ENCODE peak calls at places on chromosome 7, in seven cellular contexts. E is body of pancreas, N is H1, H is lower lobe of right lung, M is GM23248, I is spleen, T is fibroblast of lung. G is an unnamed sample.
A peak's percentile ranks its signal among the peaks of the same experiment; 100 is the strongest.

GRCh38 chr7:70694909-70695803 is 436.8 kb upstream of the GALNT17 start:
- DNase-seq in H (no peak), T (peak; percentile 43), I (no peak), M (peak; percentile 59), E (no peak), N (no peak), G (no peak)

GRCh38 chr7:93575555-93576397 is 1.3 kb upstream of the CALCR start:
- DNase-seq in E (no peak), H (no peak), T (no peak), N (no peak), M (no peak), I (no peak), G (peak; percentile 31)

GRCh38 chr7:123615344-123615743 is 13.7 kb downstream of the ASB15 start:
- DNase-seq in E (no peak), M (peak; percentile 64), N (no peak), H (no peak), I (no peak), T (peak; percentile 54), G (peak; percentile 90)

GRCh38 chr7:240887-241421 is 48.6 kb downstream of the FAM20C start:
- DNase-seq in I (no peak), N (no peak), T (no peak), E (no peak), M (no peak), H (no peak), G (no peak)

GRCh38 chr7:107815254-107815882 is 12.3 kb upstream of the SLC26A3 start:
- DNase-seq in E (no peak), N (no peak), M (peak; percentile 1), H (no peak), T (no peak), I (no peak), G (no peak)

GRCh38 chr7:120966961-120967360 is 16.4 kb downstream of the ING3 start:
- DNase-seq in I (no peak), H (no peak), M (no peak), E (no peak), N (no peak), T (no peak), G (no peak)

GRCh38 chr7:139913006-139913405 is 83.9 kb downstream of the TBXAS1 start:
- DNase-seq in I (no peak), T (no peak), E (no peak), H (no peak), M (peak; percentile 17), N (no peak), G (no peak)

GRCh38 chr7:24668922-24669635 is 88.2 kb downstream of the GSDME start:
- DNase-seq in E (no peak), N (no peak), M (peak; percentile 30), H (no peak), T (peak; percentile 21), I (no peak), G (no peak)

GRCh38 chr7:119842786-119843185 is 430.2 kb upstream of the KCND2 start:
- DNase-seq in T (no peak), M (no peak), E (no peak), I (no peak), N (peak; percentile 1), H (no peak), G (no peak)

GRCh38 chr7:27156508-27156898 is at the start of gene HOXA7:
- DNase-seq in M (peak; percentile 91), E (peak; percentile 2), N (no peak), T (peak; percentile 73), H (no peak), I (peak; percentile 74), G (no peak)

GRCh38 chr7:80542398-80542797 is 30.5 kb upstream of the GNAT3 start:
- DNase-seq in M (peak; percentile 93), E (no peak), I (no peak), N (no peak), T (peak; percentile 97), H (no peak), G (no peak)

GRCh38 chr7:70857793-70858545 is 274.0 kb upstream of the GALNT17 start:
- DNase-seq in M (no peak), H (no peak), I (no peak), T (no peak), N (no peak), E (no peak), G (no peak)

GRCh38 chr7:106063692-106064091 is 48.4 kb downstream of the SYPL1 start:
- DNase-seq in H (no peak), M (no peak), E (no peak), I (no peak), N (no peak), T (no peak), G (no peak)
- H3K4me1 ChIP-seq in H (peaks cover 24% of the 10 kb centered on the region), M (peaks cover 22% of the 10 kb centered on the region), E (peaks cover 22% of the 10 kb centered on the region), I (peaks cover 83% of the 10 kb centered on the region), N (peaks cover 6% of the 10 kb centered on the region), T (peaks cover 8% of the 10 kb centered on the region), G (peaks cover 12% of the 10 kb centered on the region)

GRCh38 chr7:50754684-50755083 is 28.0 kb downstream of the GRB10 start:
- DNase-seq in E (no peak), I (no peak), N (no peak), M (no peak), H (no peak), T (no peak), G (no peak)
- H3K4me1 ChIP-seq in E (peaks cover 92% of the 10 kb centered on the region), I (no peaks in the 10 kb centered on the region), N (peaks cover 11% of the 10 kb centered on the region), M (no peaks in the 10 kb centered on the region), H (peaks cover 6% of the 10 kb centered on the region), T (no peaks in the 10 kb centered on the region), G (peaks cover 3% of the 10 kb centered on the region)

GRCh38 chr7:15750741-15751140 is 64.3 kb upstream of the MEOX2 start:
- DNase-seq in T (no peak), M (peak; percentile 10), H (no peak), E (no peak), N (no peak), I (no peak), G (no peak)
- H3K4me1 ChIP-seq in T (peaks cover 2% of the 10 kb centered on the region), M (peaks cover 50% of the 10 kb centered on the region), H (no peaks in the 10 kb centered on the region), E (no peaks in the 10 kb centered on the region), N (no peaks in the 10 kb centered on the region), I (no peaks in the 10 kb centered on the region), G (no peaks in the 10 kb centered on the region)

GRCh38 chr7:135966341-135967043 is 10.7 kb downstream of the MTPN start:
- DNase-seq in M (peak; percentile 24), T (no peak), E (no peak), I (no peak), N (no peak), H (no peak), G (no peak)

GRCh38 chr7:135965602-135966001 is 11.6 kb downstream of the MTPN start:
- DNase-seq in T (no peak), H (no peak), E (no peak), N (no peak), M (no peak), I (no peak), G (no peak)

GRCh38 chr7:135962802-135963201 is 14.4 kb downstream of the MTPN start:
- DNase-seq in E (no peak), H (no peak), M (no peak), I (no peak), N (no peak), T (no peak), G (no peak)

GRCh38 chr7:135964791-135965190 is 12.4 kb downstream of the MTPN start:
- DNase-seq in T (no peak), M (peak; percentile 47), I (no peak), E (no peak), H (no peak), N (no peak), G (no peak)

GRCh38 chr7:135964254-135964653 is 12.9 kb downstream of the MTPN start:
- DNase-seq in E (no peak), N (no peak), H (no peak), M (peak; percentile 74), I (no peak), T (peak; percentile 39), G (no peak)
- H3K4me1 ChIP-seq in E (peaks cover 32% of the 10 kb centered on the region), N (no peaks in the 10 kb centered on the region), H (peaks cover 38% of the 10 kb centered on the region), M (peaks cover 49% of the 10 kb centered on the region), I (peaks cover 91% of the 10 kb centered on the region), T (peaks cover 3% of the 10 kb centered on the region), G (no peaks in the 10 kb centered on the region)

GRCh38 chr7:22954251-22954650 is 59.7 kb downstream of the HYCC1 start:
- DNase-seq in N (no peak), H (no peak), M (no peak), T (no peak), I (no peak), E (no peak), G (no peak)

GRCh38 chr7:22949944-22950343 is 64.0 kb downstream of the HYCC1 start:
- DNase-seq in E (no peak), N (no peak), M (peak; percentile 63), T (no peak), H (no peak), I (no peak), G (no peak)

GRCh38 chr7:22948770-22949169 is 65.2 kb downstream of the HYCC1 start:
- DNase-seq in M (no peak), H (no peak), N (no peak), T (no peak), I (no peak), E (peak; percentile 8), G (no peak)

DNA sequence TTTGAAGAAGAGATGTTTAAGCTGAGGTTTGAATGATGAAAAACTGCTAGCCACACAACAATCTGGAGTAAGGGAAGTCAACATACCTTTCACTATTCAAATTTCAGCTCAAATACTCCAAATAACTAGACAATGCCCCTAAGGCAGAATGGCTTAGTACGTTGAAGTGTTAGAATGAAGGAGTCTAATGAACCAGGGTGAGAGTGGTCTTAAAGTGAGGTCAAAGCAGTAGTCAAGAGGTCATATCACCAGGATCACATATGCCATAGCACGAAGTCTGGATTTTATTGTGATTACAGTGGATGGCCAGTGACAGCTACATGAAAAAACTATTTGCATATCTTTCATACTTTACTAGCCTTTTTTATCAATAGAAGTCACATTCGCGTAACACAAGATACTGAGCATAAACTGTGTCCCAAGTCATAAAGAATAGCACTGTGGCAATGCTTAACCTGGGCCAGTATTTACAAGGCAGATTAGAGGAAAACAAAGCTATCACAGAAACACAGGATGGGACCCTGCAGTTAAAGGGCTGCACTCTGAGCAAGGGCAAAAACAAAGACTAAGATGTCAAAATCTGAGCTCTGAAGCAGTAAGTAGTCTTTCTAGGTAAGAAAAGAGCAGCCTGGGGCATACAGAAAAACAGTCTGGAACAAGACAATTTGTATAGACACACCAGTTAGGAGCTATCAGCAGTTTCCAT is 61.5 kb downstream of the HYCC1 start:
- DNase-seq in T (no peak), E (no peak), I (no peak), M (no peak), H (no peak), N (no peak), G (peak; percentile 25)
- H3K4me1 ChIP-seq in T (no peaks in the 10 kb centered on the region), E (peaks cover 9% of the 10 kb centered on the region), I (no peaks in the 10 kb centered on the region), M (peaks cover 10% of the 10 kb centered on the region), H (peaks cover 4% of the 10 kb centered on the region), N (no peaks in the 10 kb centered on the region), G (peaks cover 2% of the 10 kb centered on the region)

DNA sequence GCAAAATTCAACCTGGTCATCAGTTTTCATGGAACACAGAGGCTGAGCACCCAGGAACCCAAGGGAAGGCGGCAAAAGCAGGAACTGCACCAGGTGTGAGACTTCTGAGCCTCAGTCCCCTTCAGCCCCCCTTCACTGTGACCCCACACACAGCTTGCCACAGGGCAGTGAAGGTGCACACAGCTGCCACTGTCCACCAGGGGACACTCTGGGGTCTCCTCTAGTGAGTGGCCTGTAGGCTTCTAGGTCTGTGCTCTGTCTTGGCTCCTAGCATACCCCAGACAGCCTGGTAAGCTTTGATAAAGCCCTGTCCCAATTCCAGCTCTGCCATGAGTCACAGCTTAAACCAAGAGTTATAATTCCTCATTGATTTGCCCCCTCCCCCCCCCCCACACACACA is 12.1 kb downstream of the KCNH2 start:
- DNase-seq in E (no peak), H (no peak), M (no peak), T (no peak), I (no peak), N (no peak), G (no peak)
- H3K4me1 ChIP-seq in E (peaks cover 4% of the 10 kb centered on the region), H (peaks cover 41% of the 10 kb centered on the region), M (no peaks in the 10 kb centered on the region), T (peaks cover 3% of the 10 kb centered on the region), I (peaks cover 9% of the 10 kb centered on the region), N (peaks cover 13% of the 10 kb centered on the region), G (peaks cover 16% of the 10 kb centered on the region)

GRCh38 chr7:29292886-29293658 is 98.5 kb downstream of the CHN2 start:
- DNase-seq in E (no peak), T (no peak), H (no peak), N (no peak), M (no peak), I (no peak), G (no peak)
- H3K4me1 ChIP-seq in E (peaks cover 47% of the 10 kb centered on the region), T (no peaks in the 10 kb centered on the region), H (no peaks in the 10 kb centered on the region), N (peaks cover 25% of the 10 kb centered on the region), M (peaks cover 4% of the 10 kb centered on the region), I (no peaks in the 10 kb centered on the region), G (peaks cover 18% of the 10 kb centered on the region)